ENCODE peak calls at places on chromosomes 16 and 17, in eight cellular contexts. W is spleen; T is HFF-Myc; P is AG04450; C is Caco-2; R is neural crest cell; O is thoracic aorta; Y is CD8-positive, alpha-beta T cell. D is an unnamed sample.

GRCh38 chr17:49003557-49004511 is 6.6 kb downstream of the IGF2BP1 start:
- DNase-seq in W (no peak), T (no peak), P (no peak), C (no peak), R (no peak), O (no peak), Y (no peak), D (no peak)

GRCh38 chr17:41421116-41421515 is 3.3 kb downstream of the KRT37 start:
- DNase-seq in W (no peak), T (no peak), P (no peak), C (no peak), R (no peak), O (no peak), Y (no peak), D (no peak)

GRCh38 chr17:43962479-43962878 is 8.7 kb upstream of the PYY start:
- DNase-seq in W (peak; percentile 33), T (no peak), P (no peak), C (no peak), R (no peak), O (no peak), Y (no peak), D (no peak)

GRCh38 chr17:9252525-9252924 is 231.2 kb downstream of the NTN1 start:
- DNase-seq in W (no peak), T (no peak), P (no peak), C (no peak), R (no peak), O (no peak), Y (no peak), D (no peak)

GRCh38 chr17:80948961-80949450 is 42.6 kb upstream of the CHMP6 start:
- DNase-seq in W (peak; percentile 71), T (no peak), P (no peak), C (no peak), R (no peak), O (no peak), Y (no peak), D (no peak)

GRCh38 chr17:4898351-4898750 is 985 bp upstream of the C17orf107 start:
- DNase-seq in W (no peak), T (no peak), P (no peak), C (no peak), R (no peak), O (no peak), Y (no peak), D (peak; percentile 8)

GRCh38 chr17:82901356-82901755 is 61.5 kb upstream of the ZNF750 start:
- DNase-seq in W (no peak), T (no peak), P (no peak), C (no peak), R (no peak), O (no peak), Y (no peak), D (no peak)

GRCh38 chr16:82530883-82531282 is 95.9 kb upstream of the CDH13 start:
- DNase-seq in W (no peak), T (no peak), P (no peak), C (no peak), R (no peak), O (no peak), Y (no peak), D (no peak)

GRCh38 chr16:337437-337836 is 15.1 kb downstream of the AXIN1 start:
- DNase-seq in W (no peak), T (no peak), P (no peak), C (no peak), R (no peak), O (no peak), Y (no peak), D (no peak)

GRCh38 chr17:49549311-49549605 is 26.4 kb upstream of the NXPH3 start:
- DNase-seq in W (peak; percentile 43), T (no peak), P (no peak), C (peak; percentile 37), R (no peak), O (no peak), Y (no peak), D (no peak)

GRCh38 chr16:88968589-88969280 is 8.3 kb downstream of the CBFA2T3 start:
- DNase-seq in W (peak; percentile 80), T (no peak), P (no peak), C (no peak), R (no peak), O (no peak), Y (no peak), D (no peak)

GRCh38 chr17:80198144-80198661 is 21.9 kb downstream of the SGSH start:
- DNase-seq in W (peak; percentile 74), T (no peak), P (no peak), C (no peak), R (no peak), O (no peak), Y (no peak), D (no peak)

DNA sequence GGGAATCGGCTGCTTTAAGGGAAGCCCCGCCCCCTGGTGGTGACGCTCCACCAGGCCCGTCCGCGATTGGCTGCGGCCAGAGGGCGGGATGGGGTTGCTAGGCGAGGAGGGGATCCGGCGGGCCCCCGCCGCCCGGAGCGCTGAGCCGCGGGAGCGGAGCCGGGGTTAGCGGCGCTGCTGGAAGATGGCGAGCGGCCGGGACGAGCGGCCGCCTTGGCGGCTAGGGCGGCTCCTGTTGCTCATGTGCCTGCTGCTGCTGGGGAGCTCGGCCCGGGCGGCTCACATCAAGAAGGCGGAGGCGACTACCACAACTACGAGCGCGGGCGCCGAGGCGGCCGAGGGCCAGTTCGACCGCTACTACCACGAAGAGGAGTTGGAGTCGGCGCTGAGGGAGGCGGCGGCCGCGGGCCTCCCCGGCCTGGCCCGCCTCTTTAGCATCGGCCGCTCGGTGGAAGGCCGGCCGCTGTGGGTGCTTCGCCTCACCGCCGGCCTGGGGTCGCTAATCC is at the start of gene CPD:
- DNase-seq in W (peak; percentile 97), T (peak; percentile 69), P (peak; percentile 82), C (peak; percentile 96), R (peak; percentile 97), O (peak; percentile 86), Y (peak; percentile 92), D (peak; percentile 75)
- TF ChIP-seq CTCF in W (peak; percentile 46), T (no peak), P (no peak), C (peak; percentile 16), R (no peak), O (no peak), Y (no peak), D (no peak)

GRCh38 chr17:55500103-55500502 is 11.1 kb downstream of the SMIM36 start:
- DNase-seq in W (no peak), T (no peak), P (no peak), C (no peak), R (no peak), O (no peak), Y (no peak), D (no peak)

GRCh38 chr17:55492951-55493350 is 18.3 kb downstream of the SMIM36 start:
- DNase-seq in W (no peak), T (no peak), P (no peak), C (no peak), R (no peak), O (no peak), Y (no peak), D (no peak)

GRCh38 chr17:55495239-55495638 is 16.0 kb downstream of the SMIM36 start:
- DNase-seq in W (no peak), T (no peak), P (no peak), C (no peak), R (no peak), O (no peak), Y (no peak), D (no peak)

DNA sequence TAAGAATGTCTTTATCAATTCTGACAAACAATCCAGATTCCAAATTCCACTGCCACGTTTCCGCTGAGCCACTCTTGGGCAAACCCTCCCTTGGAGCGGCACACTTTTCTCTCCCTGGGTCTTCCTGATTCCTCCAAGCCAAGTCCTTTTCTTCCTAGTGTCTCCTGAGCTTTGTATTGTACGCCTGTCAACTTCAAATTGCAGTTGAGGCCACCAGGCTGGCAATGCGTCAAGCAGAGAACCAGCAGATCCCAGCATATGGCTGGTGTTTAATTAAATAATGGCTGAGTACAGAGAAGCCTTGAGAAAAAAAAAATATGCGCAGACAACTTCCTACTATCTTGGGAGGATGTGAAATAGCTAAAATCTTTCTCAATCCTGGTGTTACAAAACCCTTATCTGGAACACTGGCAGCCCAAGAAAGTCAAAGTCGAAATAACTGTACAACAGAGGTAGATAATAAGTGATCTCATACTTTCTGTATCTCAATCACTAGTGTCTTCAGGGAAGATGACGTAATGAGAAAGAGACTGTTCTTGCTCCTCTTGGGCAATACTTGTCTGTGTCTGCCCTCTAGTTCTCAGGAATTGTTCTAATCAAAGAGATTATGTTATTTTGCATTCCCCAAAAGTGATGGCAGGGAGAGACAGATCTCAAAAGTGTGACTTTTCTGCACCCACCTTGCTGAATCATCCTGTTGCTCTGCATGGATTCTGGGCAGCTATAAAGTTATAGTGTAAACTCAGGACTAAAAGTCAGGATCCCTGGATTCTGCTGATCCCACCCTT is 15.0 kb downstream of the SMIM36 start:
- DNase-seq in W (no peak), T (no peak), P (peak; percentile 4), C (peak; percentile 56), R (no peak), O (no peak), Y (no peak), D (no peak)
- TF ChIP-seq CTCF in W (no peak), T (no peak), P (no peak), C (no peak), R (no peak), O (no peak), Y (no peak), D (no peak)

GRCh38 chr16:84959045-84959576 is 52.2 kb downstream of the ZDHHC7 start:
- DNase-seq in W (peak; percentile 61), T (no peak), P (no peak), C (no peak), R (no peak), O (no peak), Y (no peak), D (no peak)
- TF ChIP-seq CTCF in W (no peak), T (peak; percentile 38), P (peak; percentile 28), C (no peak), R (no peak), O (no peak), Y (no peak), D (no peak)

GRCh38 chr17:73485130-73485529 is 159.1 kb downstream of the SDK2 start:
- DNase-seq in W (peak; percentile 47), T (no peak), P (no peak), C (no peak), R (no peak), O (no peak), Y (no peak), D (no peak)

GRCh38 chr17:73481672-73482071 is 162.6 kb downstream of the SDK2 start:
- DNase-seq in W (peak; percentile 68), T (no peak), P (no peak), C (no peak), R (no peak), O (no peak), Y (no peak), D (no peak)

GRCh38 chr17:73482674-73483293 is 161.5 kb downstream of the SDK2 start:
- DNase-seq in W (peak; percentile 61), T (no peak), P (no peak), C (no peak), R (no peak), O (no peak), Y (no peak), D (no peak)

GRCh38 chr17:73480740-73481139 is 163.5 kb downstream of the SDK2 start:
- DNase-seq in W (no peak), T (no peak), P (no peak), C (no peak), R (no peak), O (no peak), Y (no peak), D (no peak)

DNA sequence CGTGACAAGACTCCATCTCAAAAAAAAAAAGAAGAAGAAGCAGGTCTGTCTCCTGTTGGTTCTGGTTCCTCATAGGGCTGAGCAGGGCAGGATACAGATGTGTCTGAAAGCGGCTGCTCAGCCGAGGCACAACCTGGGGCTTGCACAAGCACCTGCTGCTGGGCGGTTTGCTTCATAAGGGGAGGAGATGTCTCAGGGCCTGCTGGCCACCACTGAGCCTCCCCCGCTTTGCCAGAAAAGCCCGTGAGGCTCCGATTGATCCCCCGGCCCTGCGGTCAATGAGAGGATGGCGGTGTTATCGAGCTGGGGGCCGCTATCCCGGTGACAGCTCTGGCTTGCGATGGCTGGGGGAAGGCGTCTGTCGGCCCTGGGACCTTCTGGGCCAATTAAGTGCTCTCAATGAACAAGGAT is 162.0 kb downstream of the SDK2 start:
- DNase-seq in W (peak; percentile 81), T (no peak), P (no peak), C (no peak), R (no peak), O (no peak), Y (no peak), D (no peak)
- TF ChIP-seq CTCF in W (no peak), T (no peak), P (no peak), C (no peak), R (no peak), O (no peak), Y (no peak), D (no peak)